ENCODE peak calls at places on chromosomes 7 and 10, in eight cellular contexts. K is MV-4-11; J is upper lobe of right lung; G is omental fat pad; R is Right ventricle myocardium superior; Z is ovary; L is stimulated activated CD4-positive, alpha-beta T cell treated with anti-CD3 and anti-CD28 coated beads, Interleukin-1b, Interleukin-23, amount 100 ng/mL, for 24 hours; H is COR-L47. D is an unnamed sample.
A peak's percentile ranks its signal among the peaks of the same experiment; 100 is the strongest.

GRCh38 chr7:111083423-111083822 is 7.5 kb upstream of the LRRN3 start:
- DNase-seq in Z (no peak), R (no peak), J (no peak), K (peak; percentile 90), G (no peak), H (no peak), L (no peak), D (no peak)

GRCh38 chr7:25862254-25862992 is 289.6 kb upstream of the NFE2L3 start:
- DNase-seq in Z (peak; percentile 68), J (peak; percentile 90), R (peak; percentile 91), L (peak; percentile 89), K (peak; percentile 100), G (peak; percentile 52), H (peak; percentile 100), D (peak; percentile 71)

GRCh38 chr10:129122846-129123245 is 344.2 kb upstream of the MGMT start:
- DNase-seq in K (no peak), H (no peak), Z (no peak), J (no peak), R (no peak), L (no peak), G (no peak), D (no peak)

GRCh38 chr10:128268015-128268722 is 141.9 kb upstream of the MKI67 start:
- DNase-seq in Z (no peak), G (no peak), H (no peak), K (peak; percentile 25), J (no peak), L (no peak), R (no peak), D (no peak)

GRCh38 chr10:48708144-48708543 is 23.5 kb downstream of the WDFY4 start:
- DNase-seq in H (no peak), K (peak; percentile 57), G (no peak), R (no peak), L (no peak), Z (no peak), J (no peak), D (no peak)

GRCh38 chr7:132930881-132931280 is 151.0 kb downstream of the CHCHD3 start:
- DNase-seq in R (no peak), L (no peak), J (no peak), H (peak; percentile 13), Z (no peak), G (no peak), K (no peak), D (no peak)

GRCh38 chr10:61100882-61101281 is 156.9 kb upstream of the RHOBTB1 start:
- DNase-seq in J (no peak), G (no peak), R (no peak), K (no peak), L (no peak), Z (no peak), H (no peak), D (no peak)

GRCh38 chr10:125633517-125633999 is 49.4 kb downstream of the TEX36 start:
- DNase-seq in Z (no peak), J (no peak), H (no peak), L (no peak), K (no peak), R (no peak), G (no peak), D (no peak)

GRCh38 chr10:64365663-64366062 is 844.5 kb downstream of the REEP3 start:
- DNase-seq in Z (no peak), L (no peak), R (no peak), H (no peak), K (no peak), G (no peak), J (no peak), D (no peak)

GRCh38 chr10:69573056-69573806 is at the start of gene NEUROG3:
- DNase-seq in J (no peak), R (peak; percentile 56), H (no peak), Z (no peak), G (no peak), K (peak; percentile 91), L (no peak), D (no peak)

GRCh38 chr10:19488592-19489280 is 327.5 kb upstream of the PLXDC2 start:
- DNase-seq in H (no peak), J (peak; percentile 69), G (no peak), R (peak; percentile 76), Z (peak; percentile 69), L (no peak), K (no peak), D (no peak)